ENCODE peak calls at places on chromosomes 6 and 20, in four cellular contexts. W is K562, H is HepG2, A is GM12878. J is an unnamed sample.

GRCh38 chr20:48465271-48465670 is 362.5 kb downstream of the PREX1 start:
- DNase-seq in W (no peak), H (no peak), A (no peak), J (no peak)

GRCh38 chr20:43515628-43516027 is 8.1 kb downstream of the L3MBTL1 start:
- DNase-seq in H (no peak), W (peak; percentile 43), A (no peak), J (no peak)

GRCh38 chr6:156107514-156108150 is 652.0 kb upstream of the NOX3 start:
- DNase-seq in W (no peak), A (no peak), H (no peak), J (no peak)

GRCh38 chr6:88975369-88975768 is 12.0 kb upstream of the RNGTT start:
- DNase-seq in W (no peak), H (no peak), A (no peak), J (no peak)

GRCh38 chr6:126056355-126057004 is 70.1 kb downstream of the TRMT11 start:
- DNase-seq in H (no peak), W (peak; percentile 49), A (no peak), J (no peak)

GRCh38 chr6:79506251-79506650 is 31.0 kb downstream of the LCA5 start:
- DNase-seq in H (no peak), A (no peak), W (no peak), J (no peak)

GRCh38 chr20:4067600-4068261 is 52.4 kb upstream of the RNF24 start:
- DNase-seq in H (no peak), A (no peak), W (no peak), J (no peak)

GRCh38 chr6:169666441-169666840 is 35.4 kb downstream of the WDR27 start:
- DNase-seq in A (no peak), W (no peak), H (no peak), J (no peak)

GRCh38 chr20:43726811-43727338 is at the start of gene GTSF1L:
- DNase-seq in H (no peak), W (no peak), A (no peak), J (no peak)

GRCh38 chr6:105519954-105520353 is 117.1 kb upstream of the PREP start:
- DNase-seq in W (no peak), A (no peak), H (no peak), J (no peak)

GRCh38 chr20:58839474-58839874 is 11.2 kb downstream of the GNAS-AS1 start:
- DNase-seq in H (peak; percentile 34), W (peak; percentile 58), A (no peak), J (peak; percentile 71)

GRCh38 chr6:132054525-132054924 is 103.4 kb upstream of the CCN2 start:
- DNase-seq in A (no peak), W (no peak), H (no peak), J (no peak)

GRCh38 chr6:35341557-35341956 is 801 bp upstream of the PPARD start:
- DNase-seq in W (peak; percentile 73), A (no peak), H (no peak), J (no peak)

GRCh38 chr6:157305676-157306653 is 17.4 kb downstream of the TMEM242 start:
- DNase-seq in W (no peak), H (no peak), A (no peak), J (no peak)

GRCh38 chr20:10323729-10324128 is 105.1 kb downstream of the SNAP25 start:
- DNase-seq in H (no peak), A (no peak), W (no peak), J (no peak)
- TF ChIP-seq CBX5 in H (no peak), A (no peak), W (no peak), J (no peak)

GRCh38 chr6:78436335-78436734 is 431.0 kb upstream of the IRAK1BP1 start:
- DNase-seq in W (no peak), H (peak; percentile 1), A (no peak), J (no peak)
- TF ChIP-seq CTCF in W (no peak), H (no peak), A (no peak), J (peak; percentile 40)

GRCh38 chr20:19071442-19071717 is 141.1 kb upstream of the SLC24A3 start:
- DNase-seq in A (peak; percentile 77), H (no peak), W (no peak), J (no peak)

GRCh38 chr20:19070681-19071441 is 141.6 kb upstream of the SLC24A3 start:
- DNase-seq in H (no peak), W (no peak), A (peak; percentile 77), J (peak; percentile 1)

GRCh38 chr20:19067986-19068385 is 144.5 kb upstream of the SLC24A3 start:
- DNase-seq in A (no peak), W (no peak), H (no peak), J (no peak)

GRCh38 chr20:19071902-19072498 is 140.4 kb upstream of the SLC24A3 start:
- DNase-seq in W (no peak), H (no peak), A (no peak), J (no peak)

GRCh38 chr20:19070036-19070435 is 142.4 kb upstream of the SLC24A3 start:
- DNase-seq in A (no peak), W (no peak), H (no peak), J (no peak)
- TF ChIP-seq USF2 in A (no peak), W (no peak), H (no peak), J (no peak)

GRCh38 chr6:135170849-135171248 is 10.3 kb upstream of the MYB start:
- DNase-seq in W (no peak), H (no peak), A (no peak), J (no peak)
- TF ChIP-seq CBX5 in W (no peak), H (no peak), A (no peak), J (no peak)

DNA sequence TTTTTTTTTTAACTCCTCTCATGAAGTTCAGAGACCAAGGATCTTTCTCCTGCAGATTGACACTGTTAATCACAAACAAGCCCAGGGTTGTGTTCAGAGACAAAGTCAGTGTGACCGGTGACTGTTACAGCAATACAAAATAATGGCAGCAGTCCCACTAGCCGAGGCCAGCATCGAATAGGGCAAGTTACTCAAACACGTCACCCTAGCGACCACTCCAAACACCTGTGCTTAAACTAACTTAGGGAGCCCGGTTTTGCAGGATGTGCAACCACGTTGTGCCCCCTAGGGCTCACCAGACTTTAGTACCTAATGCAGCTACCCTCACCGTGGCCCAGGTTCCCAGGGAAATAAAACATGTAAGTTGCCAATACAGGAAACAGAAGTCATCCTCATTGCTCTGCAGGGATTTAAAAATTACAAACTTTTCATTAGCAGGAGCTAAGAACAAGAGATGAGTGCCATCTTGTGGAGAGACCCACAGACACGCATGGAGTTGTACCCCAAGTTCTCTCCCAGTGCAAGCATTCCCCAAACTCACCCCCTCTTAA is 38.1 kb downstream of the FAM50B start:
- DNase-seq in H (peak; percentile 57), W (no peak), A (peak; percentile 1), J (no peak)
- TF ChIP-seq CTCF in H (peak; percentile 79), W (peak; percentile 36), A (peak; percentile 29), J (no peak)

GRCh38 chr6:2254747-2255146 is 9.3 kb upstream of the GMDS start:
- DNase-seq in W (no peak), H (no peak), A (no peak), J (no peak)

GRCh38 chr6:2259002-2259494 is 13.6 kb upstream of the GMDS start:
- DNase-seq in W (no peak), H (peak; percentile 97), A (no peak), J (no peak)

GRCh38 chr6:2257358-2257757 is 12.0 kb upstream of the GMDS start:
- DNase-seq in H (no peak), W (no peak), A (no peak), J (no peak)

GRCh38 chr6:2259574-2259973 is 14.2 kb upstream of the GMDS start:
- DNase-seq in W (no peak), H (no peak), A (no peak), J (no peak)

GRCh38 chr6:2258112-2258511 is 12.7 kb upstream of the GMDS start:
- DNase-seq in A (no peak), H (no peak), W (no peak), J (no peak)
- TF ChIP-seq USF2 in A (no peak), H (no peak), W (no peak), J (no peak)

J was measured in H1.